ENCODE peak calls at places on chromosomes 6 and 20, in six cellular contexts. U is A549; K is CD4-positive, alpha-beta T cell; E is iris pigment epithelial cell; L is OCI-M1; D is breast epithelium. O is an unnamed sample.

GRCh38 chr6:48765352-48765961 is 654.5 kb upstream of the PTCHD4 start:
- DNase-seq in U (no peak), K (no peak), E (peak; percentile 79), L (peak; percentile 85), D (no peak), O (peak; percentile 64)

GRCh38 chr6:89268776-89269175 is 46.3 kb downstream of the GABRR2 start:
- DNase-seq in U (no peak), K (no peak), E (peak; percentile 6), L (peak; percentile 85), D (no peak), O (peak; percentile 24)

GRCh38 chr20:22984611-22985010 is 50.5 kb upstream of the SSTR4 start:
- DNase-seq in U (no peak), K (no peak), E (no peak), L (no peak), D (no peak), O (no peak)

GRCh38 chr6:5786321-5787053 is 220.2 kb downstream of the NRN1 start:
- DNase-seq in U (no peak), K (no peak), E (no peak), L (no peak), D (no peak), O (no peak)

GRCh38 chr6:105562027-105562426 is 159.1 kb upstream of the PREP start:
- DNase-seq in U (no peak), K (no peak), E (no peak), L (no peak), D (no peak), O (no peak)

GRCh38 chr6:102763886-102764285 is 1370.4 kb downstream of the GRIK2 start:
- DNase-seq in U (no peak), K (no peak), E (no peak), L (no peak), D (no peak), O (no peak)

GRCh38 chr6:131400054-131400781 is 172.8 kb upstream of the ARG1 start:
- DNase-seq in U (peak; percentile 13), K (no peak), E (peak; percentile 91), L (peak; percentile 65), D (no peak), O (peak; percentile 78)

GRCh38 chr20:40477805-40478204 is 211.2 kb downstream of the MAFB start:
- DNase-seq in U (no peak), K (no peak), E (no peak), L (no peak), D (no peak), O (no peak)

GRCh38 chr6:138863331-138863730 is 67.4 kb downstream of the ECT2L start:
- DNase-seq in U (no peak), K (no peak), E (no peak), L (no peak), D (no peak), O (no peak)

GRCh38 chr6:19804362-19805145 is 32.6 kb upstream of the ID4 start:
- DNase-seq in U (peak; percentile 44), K (no peak), E (peak; percentile 97), L (peak; percentile 98), D (peak; percentile 92), O (peak; percentile 87)

GRCh38 chr6:49966334-49966733 is 2.4 kb upstream of the DEFB114 start:
- DNase-seq in U (no peak), K (no peak), E (no peak), L (no peak), D (no peak), O (no peak)

GRCh38 chr6:43937236-43938177 is 167.5 kb downstream of the VEGFA start:
- DNase-seq in U (no peak), K (no peak), E (no peak), L (peak; percentile 87), D (peak; percentile 22), O (no peak)

GRCh38 chr6:138714493-138714892 is 59.1 kb upstream of the CCDC28A start:
- DNase-seq in U (no peak), K (no peak), E (no peak), L (no peak), D (no peak), O (no peak)

GRCh38 chr6:166005846-166006592 is 161.6 kb downstream of the TBXT start:
- DNase-seq in U (peak; percentile 67), K (no peak), E (peak; percentile 71), L (peak; percentile 33), D (no peak), O (peak; percentile 26)

GRCh38 chr6:107292570-107293285 is 166.6 kb downstream of the PDSS2 start:
- DNase-seq in U (no peak), K (no peak), E (no peak), L (peak; percentile 46), D (no peak), O (no peak)

GRCh38 chr6:33343953-33344611 is 26.5 kb upstream of the ZBTB22 start:
- DNase-seq in U (no peak), K (peak; percentile 50), E (no peak), L (no peak), D (no peak), O (no peak)

GRCh38 chr6:109050012-109050411 is 44.6 kb downstream of the SESN1 start:
- DNase-seq in U (no peak), K (no peak), E (no peak), L (peak; percentile 54), D (no peak), O (no peak)

GRCh38 chr6:42963855-42964605 is 3.5 kb downstream of the GNMT start:
- DNase-seq in U (peak; percentile 34), K (no peak), E (peak; percentile 61), L (peak; percentile 89), D (no peak), O (peak; percentile 45)

GRCh38 chr6:163415620-163416379 is 1.3 kb downstream of the QKI start:
- DNase-seq in U (peak; percentile 46), K (peak; percentile 22), E (peak; percentile 73), L (peak; percentile 87), D (no peak), O (peak; percentile 16)

GRCh38 chr6:22153384-22154158 is 143.3 kb downstream of the PRL start:
- DNase-seq in U (no peak), K (no peak), E (peak; percentile 21), L (peak; percentile 60), D (no peak), O (no peak)

GRCh38 chr6:143159001-143159400 is 98.3 kb downstream of the AIG1 start:
- DNase-seq in U (no peak), K (no peak), E (no peak), L (no peak), D (no peak), O (no peak)

GRCh38 chr6:41371461-41371991 is 36.1 kb downstream of the NCR2 start:
- DNase-seq in U (no peak), K (no peak), E (peak; percentile 71), L (no peak), D (peak; percentile 60), O (no peak)

GRCh38 chr20:43681468-43681942 is 14.6 kb downstream of the MYBL2 start:
- DNase-seq in U (no peak), K (no peak), E (no peak), L (no peak), D (no peak), O (no peak)

GRCh38 chr6:113645986-113646385 is 211.2 kb upstream of the MARCKS start:
- DNase-seq in U (no peak), K (no peak), E (no peak), L (no peak), D (no peak), O (no peak)

GRCh38 chr6:13554929-13555333 is 19.5 kb upstream of the SIRT5 start:
- DNase-seq in U (no peak), K (no peak), E (no peak), L (no peak), D (no peak), O (peak; percentile 44)

GRCh38 chr6:15368873-15369272 is 123.0 kb downstream of the JARID2 start:
- DNase-seq in U (no peak), K (no peak), E (no peak), L (peak; percentile 54), D (no peak), O (no peak)

GRCh38 chr6:47135772-47136171 is 93.6 kb upstream of the ADGRF1 start:
- DNase-seq in U (peak; percentile 53), K (no peak), E (peak; percentile 89), L (peak; percentile 53), D (no peak), O (peak; percentile 83)

GRCh38 chr6:116217069-116217468 is 36.8 kb downstream of the TSPYL4 start:
- DNase-seq in U (peak; percentile 3), K (no peak), E (peak; percentile 64), L (peak; percentile 90), D (no peak), O (peak; percentile 12)

GRCh38 chr6:163717106-163717764 is 302.7 kb downstream of the QKI start:
- DNase-seq in U (no peak), K (no peak), E (no peak), L (no peak), D (no peak), O (no peak)

GRCh38 chr6:12112540-12113189 is 100.6 kb downstream of the HIVEP1 start:
- DNase-seq in U (no peak), K (no peak), E (peak; percentile 20), L (no peak), D (no peak), O (peak; percentile 36)

GRCh38 chr6:13989424-13990144 is 64.8 kb downstream of the RNF182 start:
- DNase-seq in U (no peak), K (no peak), E (peak; percentile 22), L (no peak), D (no peak), O (no peak)